ENCODE peak calls at places on chromosomes 2 and 18, in ten cellular contexts. Y, B, S, H, Q, I, M, R, L and K are unnamed samples.

GRCh38 chr2:195535911-195536522 is 121.0 kb upstream of the SLC39A10 start:
- DNase-seq in I (no peak), Y (no peak), M (peak), H (peak), B (peak), R (no peak), S (peak), L (peak), Q (no peak), K (no peak)

GRCh38 chr2:131488306-131489205 is 3.6 kb downstream of the MZT2A start:
- DNase-seq in I (no peak), B (no peak), L (no peak), H (no peak), S (no peak), M (peak), R (peak), Q (no peak), Y (no peak), K (no peak)

GRCh38 chr2:95381212-95382127 is 21.0 kb upstream of the FAHD2A start:
- DNase-seq in B (no peak), S (no peak), L (no peak), R (no peak), Q (no peak), I (no peak), Y (no peak), H (no peak), M (no peak), K (no peak)

GRCh38 chr2:74887445-74887951 is 53.6 kb downstream of the HK2 start:
- DNase-seq in B (no peak), Q (no peak), M (no peak), L (no peak), Y (no peak), I (no peak), R (no peak), H (no peak), S (no peak), K (no peak)

GRCh38 chr2:20366672-20367116 is 16.1 kb upstream of the PUM2 start:
- DNase-seq in Q (no peak), S (no peak), H (no peak), R (no peak), M (no peak), Y (no peak), L (no peak), B (no peak), I (no peak), K (no peak)

GRCh38 chr18:74724186-74724585 is 126.5 kb downstream of the ZNF407 start:
- DNase-seq in S (no peak), M (no peak), Y (no peak), H (no peak), Q (no peak), L (no peak), I (no peak), B (no peak), R (no peak), K (no peak)

GRCh38 chr2:24672589-24672988 is 120.6 kb downstream of the PTRHD1 start:
- DNase-seq in R (no peak), H (no peak), Q (no peak), M (no peak), L (no peak), Y (no peak), S (no peak), B (no peak), I (no peak), K (no peak)

GRCh38 chr2:75074228-75074627 is 115.8 kb downstream of the POLE4 start:
- DNase-seq in Y (no peak), S (no peak), R (no peak), B (no peak), Q (no peak), M (no peak), L (no peak), I (no peak), H (no peak), K (no peak)

GRCh38 chr18:23943903-23944624 is 70.5 kb upstream of the TTC39C start:
- DNase-seq in S (no peak), L (no peak), Q (no peak), R (no peak), B (no peak), Y (no peak), I (no peak), M (no peak), H (no peak), K (no peak)

GRCh38 chr2:223383315-223383714 is 218.8 kb downstream of the SCG2 start:
- DNase-seq in M (no peak), I (no peak), R (no peak), B (no peak), L (no peak), Q (no peak), S (no peak), Y (no peak), H (peak), K (no peak)